ENCODE peak calls at places on chromosome 1, in four cellular contexts. M, X, C and E are unnamed samples.

GRCh38 chr1:9293512-9294439 is 1.1 kb downstream of the SPSB1 start:
- DNase-seq in M (peak), C (no peak), X (peak), E (no peak)

GRCh38 chr1:226810681-226811080 is 59.7 kb upstream of the PSEN2 start:
- DNase-seq in M (no peak), C (no peak), X (no peak), E (no peak)

GRCh38 chr1:229884765-229885164 is 182.3 kb upstream of the GALNT2 start:
- DNase-seq in X (no peak), C (no peak), M (no peak), E (peak)

GRCh38 chr1:157000686-157001085 is 44.9 kb downstream of the ARHGEF11 start:
- DNase-seq in C (no peak), X (no peak), M (no peak), E (no peak)

GRCh38 chr1:65527211-65527610 is 106.7 kb downstream of the LEPR start:
- DNase-seq in X (peak), M (no peak), C (no peak), E (no peak)

GRCh38 chr1:218772575-218772974 is 401.1 kb upstream of the LYPLAL1 start:
- DNase-seq in X (no peak), M (no peak), C (no peak), E (no peak)

GRCh38 chr1:24727490-24728214 is 17.6 kb upstream of the CLIC4 start:
- DNase-seq in X (no peak), C (no peak), M (no peak), E (no peak)

GRCh38 chr1:12172042-12172851 is 5.5 kb downstream of the TNFRSF1B start:
- DNase-seq in C (peak), M (peak), X (no peak), E (no peak)

GRCh38 chr1:29831500-29832117 is 595.3 kb downstream of the PTPRU start:
- DNase-seq in C (no peak), X (no peak), M (no peak), E (no peak)

GRCh38 chr1:94528271-94528670 is 13.3 kb downstream of the F3 start:
- DNase-seq in X (no peak), C (no peak), M (no peak), E (no peak)

GRCh38 chr1:118204648-118205047 is 19.6 kb upstream of the SPAG17 start:
- DNase-seq in C (no peak), M (no peak), X (no peak), E (no peak)

GRCh38 chr1:37792943-37793686 is 532 bp upstream of the MANEAL start:
- DNase-seq in X (no peak), C (no peak), M (no peak), E (no peak)

GRCh38 chr1:235275223-235275622 is 52.8 kb downstream of the ARID4B start:
- DNase-seq in C (no peak), M (no peak), X (no peak), E (no peak)

GRCh38 chr1:226181996-226182714 is 4.4 kb downstream of the ACBD3 start:
- DNase-seq in X (peak), C (no peak), M (no peak), E (peak)

GRCh38 chr1:236066828-236067386 is 2.0 kb upstream of the NID1 start:
- DNase-seq in X (no peak), C (peak), M (peak), E (no peak)